ENCODE peak calls at places on chromosomes 4 and X, in five cellular contexts. L, B, Y, G and I are unnamed samples.

GRCh38 chr4:86271057-86271456 is 88.8 kb downstream of the MAPK10 start:
- DNase-seq in L (no peak), Y (no peak), G (no peak), B (no peak), I (no peak)

GRCh38 chrX:52213276-52213675 is 28.6 kb downstream of the MAGED4 start:
- DNase-seq in Y (no peak), L (no peak), G (no peak), B (no peak), I (no peak)

GRCh38 chr4:98482847-98483806 is 175.3 kb downstream of the TSPAN5 start:
- DNase-seq in G (no peak), Y (no peak), B (peak; percentile 57), L (no peak), I (peak; percentile 65)

GRCh38 chrX:3771756-3772155 is 58.3 kb upstream of the PRKX start:
- DNase-seq in B (no peak), Y (no peak), L (no peak), G (no peak), I (no peak)

GRCh38 chr4:121696140-121696640 is 590 bp downstream of the ANXA5 start:
- DNase-seq in Y (no peak), L (peak; percentile 92), B (peak; percentile 59), G (peak; percentile 91), I (peak; percentile 94)

GRCh38 chr4:80931645-80932215 is 98.8 kb upstream of the BMP3 start:
- DNase-seq in L (no peak), B (no peak), Y (no peak), G (peak; percentile 51), I (no peak)

GRCh38 chrX:1424452-1424851 is 28.3 kb downstream of the ASMTL start:
- DNase-seq in G (no peak), B (no peak), Y (no peak), L (no peak), I (no peak)

GRCh38 chrX:331145-331771 is 12.7 kb upstream of the GTPBP6 start:
- DNase-seq in B (peak; percentile 35), L (peak; percentile 76), Y (no peak), G (peak; percentile 28), I (peak; percentile 42)

GRCh38 chr4:118180776-118181175 is 146.5 kb downstream of the NDST3 start:
- DNase-seq in B (no peak), Y (no peak), G (peak; percentile 27), L (no peak), I (peak; percentile 37)

GRCh38 chr4:96093057-96093456 is 253.2 kb downstream of the PDHA2 start:
- DNase-seq in Y (no peak), L (no peak), G (no peak), B (no peak), I (no peak)

GRCh38 chrX:135185795-135186443 is 14.7 kb upstream of the CT55 start:
- DNase-seq in G (peak; percentile 64), B (peak; percentile 48), Y (peak; percentile 21), L (no peak), I (peak; percentile 12)

GRCh38 chr4:88985088-88985779 is 71.8 kb downstream of the FAM13A start:
- DNase-seq in B (peak; percentile 40), Y (no peak), G (peak; percentile 91), L (no peak), I (peak; percentile 94)

GRCh38 chrX:129086802-129087201 is 436.5 kb downstream of the SMARCA1 start:
- DNase-seq in L (no peak), B (no peak), G (no peak), Y (no peak), I (no peak)

GRCh38 chrX:129091097-129091496 is 432.2 kb downstream of the SMARCA1 start:
- DNase-seq in L (no peak), G (no peak), B (no peak), Y (no peak), I (no peak)
- H3K4me3 ChIP-seq in L (no peak overlapping the region), G (no peak overlapping the region), B (no peak overlapping the region), Y (no peak overlapping the region), I (no peak overlapping the region)

GRCh38 chrX:11791090-11791489 is 33.1 kb downstream of the MSL3 start:
- DNase-seq in B (no peak), G (no peak), Y (no peak), L (no peak), I (no peak)

GRCh38 chrX:11789809-11790208 is 31.8 kb downstream of the MSL3 start:
- DNase-seq in Y (no peak), L (no peak), G (no peak), B (no peak), I (no peak)

GRCh38 chrX:11786862-11787261 is 28.8 kb downstream of the MSL3 start:
- DNase-seq in L (no peak), B (no peak), Y (no peak), G (no peak), I (no peak)

GRCh38 chrX:11784543-11784942 is 26.5 kb downstream of the MSL3 start:
- DNase-seq in B (no peak), G (no peak), L (no peak), Y (no peak), I (no peak)

DNA sequence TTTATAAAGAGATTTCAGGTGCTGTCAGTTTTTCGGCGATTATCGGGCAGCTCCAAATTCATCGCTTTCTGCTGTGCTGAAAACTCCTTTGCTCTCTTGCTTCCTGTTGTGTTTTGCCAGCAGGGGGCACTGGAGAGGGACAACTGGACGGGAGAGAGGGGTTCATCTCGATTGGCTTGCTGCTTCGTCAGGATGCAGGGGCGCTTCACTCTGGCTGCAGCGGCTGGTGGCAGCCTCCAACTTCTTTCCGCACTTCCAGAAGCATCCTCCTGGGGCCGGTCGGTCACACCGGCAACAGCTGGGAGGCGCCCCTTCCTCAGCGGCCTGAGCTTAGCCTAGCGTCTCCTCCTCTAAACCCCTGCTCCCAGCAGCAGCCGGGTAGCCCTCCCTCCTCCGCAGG is 29.5 kb downstream of the MSL3 start:
- DNase-seq in L (peak; percentile 65), G (peak; percentile 39), B (peak; percentile 51), Y (peak; percentile 67), I (peak; percentile 47)
- H3K4me3 ChIP-seq in L (no peak overlapping the region), G (peak overlapping the region; percentile 33), B (peak overlapping the region; percentile 32), Y (no peak overlapping the region), I (peak overlapping the region; percentile 26)

DNA sequence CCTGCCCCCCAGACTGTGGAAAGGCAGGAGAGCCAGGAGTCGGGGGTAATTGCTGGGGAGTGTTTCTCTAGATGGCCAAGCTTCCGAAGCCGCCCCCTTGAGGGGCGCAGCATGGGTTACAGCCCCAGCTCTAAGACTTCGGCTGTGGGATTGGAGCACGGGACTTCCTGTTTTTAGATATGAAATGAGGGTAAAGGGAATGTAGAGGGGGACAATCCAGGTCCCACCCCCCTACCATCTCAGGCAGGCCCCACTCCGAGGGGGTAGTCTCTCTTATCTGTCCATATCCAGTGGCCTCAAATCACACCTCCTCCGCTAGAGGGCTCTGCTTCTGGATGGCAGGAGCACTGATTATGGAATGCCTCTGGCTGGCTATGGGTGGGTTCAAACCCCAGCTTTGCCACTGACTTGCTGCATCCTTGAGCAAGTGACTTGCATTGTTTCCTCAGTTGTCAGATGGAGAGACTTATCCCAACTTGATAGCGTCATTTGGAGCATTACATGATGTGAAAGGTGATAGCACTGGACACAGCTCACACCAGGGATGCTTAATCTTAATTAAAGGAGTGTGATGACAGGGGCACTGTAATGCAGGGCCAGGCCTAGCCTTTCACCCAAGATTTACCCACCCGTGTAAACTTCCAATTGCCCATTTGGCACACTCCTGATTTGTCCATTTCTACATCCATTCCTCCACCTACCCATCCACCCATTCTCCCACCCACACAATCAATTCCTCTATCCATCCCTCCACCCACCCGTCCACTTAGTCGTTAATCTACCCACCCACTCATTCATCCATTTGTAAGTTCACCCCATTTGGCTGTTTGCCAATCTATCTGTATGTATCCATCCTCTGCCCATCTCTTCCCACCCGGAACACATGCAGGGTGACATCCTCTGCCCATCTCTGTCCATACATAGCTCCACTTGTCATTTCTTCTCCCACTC is 845 bp upstream of the KCND1 start:
- DNase-seq in Y (no peak), L (no peak), B (peak; percentile 37), G (peak; percentile 50), I (peak; percentile 28)
- H3K4me3 ChIP-seq in Y (no peak overlapping the region), L (peak overlapping the region; percentile 29), B (peak overlapping the region; percentile 50), G (peak overlapping the region; percentile 58), I (peak overlapping the region; percentile 51)

DNA sequence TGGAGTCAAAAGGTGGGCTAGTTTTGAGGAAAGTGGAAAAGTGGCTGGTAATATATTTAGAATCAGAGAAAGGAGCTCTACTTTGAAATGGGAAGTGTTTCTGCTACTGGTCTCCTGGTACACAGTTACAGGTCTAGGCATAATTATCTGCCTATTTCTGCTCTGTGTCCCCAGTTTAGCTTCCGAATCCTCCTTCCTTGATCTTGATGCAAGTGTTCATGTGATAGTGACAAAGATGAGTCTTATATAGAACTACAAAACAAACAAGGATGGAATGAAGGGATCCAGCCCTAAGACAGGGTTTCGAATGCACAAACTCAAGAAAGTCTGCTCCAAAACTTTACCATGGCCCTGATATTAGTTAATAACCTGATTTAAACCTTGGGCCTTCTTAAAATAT is 580.2 kb downstream of the INPP4B start:
- DNase-seq in G (no peak), B (no peak), Y (no peak), L (no peak), I (peak; percentile 18)
- H3K4me3 ChIP-seq in G (no peak overlapping the region), B (no peak overlapping the region), Y (no peak overlapping the region), L (no peak overlapping the region), I (no peak overlapping the region)

GRCh38 chrX:134174859-134175258 is 62.1 kb upstream of the CCDC160 start:
- DNase-seq in Y (peak; percentile 61), L (no peak), G (no peak), B (no peak), I (no peak)
- H3K4me3 ChIP-seq in Y (peak overlapping the region; percentile 24), L (no peak overlapping the region), G (no peak overlapping the region), B (no peak overlapping the region), I (no peak overlapping the region)

DNA sequence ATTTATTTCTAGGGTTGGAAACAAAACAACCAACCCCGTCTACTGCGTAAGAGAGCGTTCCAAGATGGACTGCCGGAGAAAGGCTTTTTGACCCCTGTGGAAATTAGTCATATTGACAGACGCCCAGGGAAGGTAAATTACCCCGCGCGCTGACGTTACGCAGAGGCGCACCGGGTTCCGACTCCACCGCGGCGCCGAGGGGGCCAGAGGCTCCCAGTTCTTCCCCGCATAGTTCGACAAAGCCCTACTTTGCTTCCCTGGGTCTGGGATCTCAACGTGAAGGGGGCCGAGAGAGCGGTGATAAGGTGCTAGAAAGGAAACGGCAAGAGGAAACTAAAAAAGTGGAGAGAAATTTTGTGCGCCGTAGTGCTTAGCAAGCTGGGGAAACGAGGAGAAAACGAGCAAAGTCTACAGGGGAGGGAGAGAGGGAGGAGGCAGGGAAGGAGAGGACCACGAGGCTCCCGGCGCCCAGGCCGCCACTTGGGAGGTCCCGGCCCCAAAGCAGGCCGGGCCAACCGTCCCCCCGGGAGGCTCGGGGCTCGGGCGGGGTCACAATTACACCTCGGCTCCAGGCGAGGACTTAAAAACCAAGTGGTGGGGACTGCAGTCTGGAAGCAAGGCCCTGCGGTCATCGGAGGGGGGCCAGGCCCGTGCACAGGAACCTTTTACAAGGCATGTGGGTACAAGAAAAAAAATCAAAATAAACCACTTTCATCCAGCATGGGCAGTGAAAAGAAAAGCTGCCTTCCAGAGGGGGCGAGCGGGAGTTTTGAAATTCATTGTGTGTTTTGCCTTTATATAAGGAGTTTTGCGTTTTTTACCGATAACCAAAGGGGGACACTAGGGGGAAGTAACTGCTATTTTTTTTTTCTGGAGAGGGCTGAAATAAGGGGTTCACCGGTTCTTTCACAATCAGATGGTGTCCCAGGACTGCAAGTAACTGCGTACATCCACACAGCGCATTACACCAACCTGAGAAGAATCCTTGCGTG is 13.1 kb downstream of the HAND2 start:
- DNase-seq in B (no peak), Y (no peak), L (no peak), G (peak; percentile 74), I (no peak)
- H3K4me3 ChIP-seq in B (no peak overlapping the region), Y (no peak overlapping the region), L (no peak overlapping the region), G (peak overlapping the region; percentile 13), I (no peak overlapping the region)

GRCh38 chrX:130264573-130264972 is 4.1 kb downstream of the ZNF280C start:
- DNase-seq in Y (no peak), G (peak; percentile 23), B (no peak), L (no peak), I (no peak)
- H3K4me3 ChIP-seq in Y (no peak overlapping the region), G (no peak overlapping the region), B (no peak overlapping the region), L (no peak overlapping the region), I (no peak overlapping the region)